ENCODE peak calls at places on chromosomes 2 and 18, in six cellular contexts. One of them, this sample, is unnamed.

GRCh38 chr2:124283090-124283489 is 258.0 kb downstream of the CNTNAP5 start:
- DNase-seq in cardiac fibroblast: peak; percentile 76
- DNase-seq in body of pancreas: peak; percentile 12
- DNase-seq in endodermal cell: no peak
- DNase-seq in PC-9: peak; percentile 41
- DNase-seq in HL-60: no peak
- DNase-seq in this sample: no peak

GRCh38 chr2:127641846-127642510 is 4.0 kb upstream of the GPR17 start:
- DNase-seq in cardiac fibroblast: no peak
- DNase-seq in endodermal cell: no peak
- DNase-seq in PC-9: no peak
- DNase-seq in body of pancreas: no peak
- DNase-seq in HL-60: no peak
- DNase-seq in this sample: no peak

GRCh38 chr2:34950797-34951196 is 1351.7 kb upstream of the FAM98A start:
- DNase-seq in PC-9: no peak
- DNase-seq in endodermal cell: no peak
- DNase-seq in body of pancreas: no peak
- DNase-seq in cardiac fibroblast: no peak
- DNase-seq in HL-60: no peak
- DNase-seq in this sample: no peak

GRCh38 chr2:43269706-43270105 is 43.3 kb upstream of the ZFP36L2 start:
- DNase-seq in HL-60: no peak
- DNase-seq in PC-9: no peak
- DNase-seq in cardiac fibroblast: peak; percentile 93
- DNase-seq in endodermal cell: no peak
- DNase-seq in body of pancreas: no peak
- DNase-seq in this sample: no peak

GRCh38 chr2:233419626-233420431 is 65.5 kb downstream of the DGKD start:
- DNase-seq in cardiac fibroblast: no peak
- DNase-seq in body of pancreas: no peak
- DNase-seq in endodermal cell: no peak
- DNase-seq in HL-60: no peak
- DNase-seq in PC-9: no peak
- DNase-seq in this sample: no peak

GRCh38 chr2:98378901-98379300 is 32.6 kb downstream of the CNGA3 start:
- DNase-seq in body of pancreas: no peak
- DNase-seq in cardiac fibroblast: peak; percentile 81
- DNase-seq in endodermal cell: no peak
- DNase-seq in HL-60: no peak
- DNase-seq in PC-9: peak; percentile 68
- DNase-seq in this sample: no peak

GRCh38 chr18:5895300-5895885 is at the start of gene TMEM200C:
- DNase-seq in HL-60: no peak
- DNase-seq in PC-9: no peak
- DNase-seq in cardiac fibroblast: no peak
- DNase-seq in body of pancreas: peak; percentile 28
- DNase-seq in endodermal cell: peak; percentile 84
- DNase-seq in this sample: no peak

GRCh38 chr2:233565685-233566140 is 869 bp downstream of the USP40 start:
- DNase-seq in endodermal cell: no peak
- DNase-seq in cardiac fibroblast: no peak
- DNase-seq in HL-60: no peak
- DNase-seq in PC-9: peak; percentile 32
- DNase-seq in body of pancreas: no peak
- DNase-seq in this sample: no peak

GRCh38 chr2:97761192-97761591 is 47.8 kb downstream of the ZAP70 start:
- DNase-seq in body of pancreas: no peak
- DNase-seq in cardiac fibroblast: no peak
- DNase-seq in endodermal cell: peak; percentile 49
- DNase-seq in HL-60: no peak
- DNase-seq in PC-9: no peak
- DNase-seq in this sample: no peak

GRCh38 chr2:120907822-120908221 is 172.2 kb downstream of the GLI2 start:
- DNase-seq in endodermal cell: no peak
- DNase-seq in body of pancreas: no peak
- DNase-seq in cardiac fibroblast: no peak
- DNase-seq in PC-9: no peak
- DNase-seq in HL-60: no peak
- DNase-seq in this sample: no peak
- TF ChIP-seq CTCF in endodermal cell: peak; percentile 66
- TF ChIP-seq CTCF in body of pancreas: no peak
- TF ChIP-seq CTCF in cardiac fibroblast: peak; percentile 9
- TF ChIP-seq CTCF in PC-9: no peak
- TF ChIP-seq CTCF in HL-60: no peak
- TF ChIP-seq CTCF in this sample: no peak

GRCh38 chr18:25351773-25352628 is at the start of gene ZNF521:
- DNase-seq in cardiac fibroblast: peak; percentile 79
- DNase-seq in body of pancreas: peak; percentile 65
- DNase-seq in endodermal cell: peak; percentile 92
- DNase-seq in PC-9: no peak
- DNase-seq in HL-60: no peak
- DNase-seq in this sample: peak; percentile 69
- TF ChIP-seq CTCF in cardiac fibroblast: peak; percentile 38
- TF ChIP-seq CTCF in body of pancreas: no peak
- TF ChIP-seq CTCF in endodermal cell: peak; percentile 57
- TF ChIP-seq CTCF in PC-9: no peak
- TF ChIP-seq CTCF in HL-60: no peak
- TF ChIP-seq CTCF in this sample: no peak

DNA sequence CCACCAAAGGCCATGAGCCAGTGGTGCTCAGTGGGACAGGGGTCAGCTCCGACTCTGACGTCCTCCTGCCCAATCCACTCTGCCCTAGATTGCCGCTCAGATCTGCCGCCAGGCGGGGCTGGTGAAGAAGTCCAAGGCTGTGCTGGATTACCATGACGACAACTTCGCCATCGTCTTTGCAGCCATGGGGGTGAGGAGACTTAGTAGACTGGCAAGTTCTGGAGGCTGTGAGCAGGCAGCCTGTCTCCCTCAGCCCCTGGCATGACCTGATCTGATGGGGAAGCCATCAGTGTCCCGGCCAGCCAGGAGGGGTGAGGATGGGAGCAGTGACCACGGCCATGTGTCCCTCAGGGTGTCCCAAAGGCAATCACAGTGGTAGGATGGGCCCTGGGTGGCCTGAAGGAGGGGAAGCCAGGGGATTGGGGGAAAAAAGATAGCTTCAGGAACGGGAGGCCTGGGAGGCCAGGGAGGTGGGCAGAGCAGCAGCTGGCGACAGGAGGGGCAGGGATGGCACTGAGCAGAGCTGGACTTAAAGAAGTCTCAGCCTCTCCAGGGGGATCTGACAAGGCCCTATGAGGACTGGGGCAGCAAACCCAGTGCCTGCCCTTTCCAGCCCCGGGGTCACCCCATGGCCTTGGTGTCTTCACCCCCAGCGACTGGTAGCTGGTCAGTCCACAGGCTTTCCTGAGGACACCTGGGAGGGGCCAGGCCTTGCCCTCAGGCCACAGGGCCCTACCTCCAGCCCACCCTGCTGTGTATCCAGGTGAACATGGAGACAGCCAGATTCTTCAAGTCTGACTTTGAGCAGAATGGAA is 17.4 kb upstream of the ANKRD53 start:
- DNase-seq in PC-9: no peak
- DNase-seq in cardiac fibroblast: no peak
- DNase-seq in HL-60: no peak
- DNase-seq in endodermal cell: peak; percentile 81
- DNase-seq in body of pancreas: no peak
- DNase-seq in this sample: no peak
- TF ChIP-seq CTCF in PC-9: no peak
- TF ChIP-seq CTCF in cardiac fibroblast: no peak
- TF ChIP-seq CTCF in HL-60: no peak
- TF ChIP-seq CTCF in endodermal cell: peak; percentile 22
- TF ChIP-seq CTCF in body of pancreas: no peak
- TF ChIP-seq CTCF in this sample: no peak

GRCh38 chr2:105118960-105119359 is 81.1 kb downstream of the MRPS9 start:
- DNase-seq in body of pancreas: no peak
- DNase-seq in PC-9: no peak
- DNase-seq in cardiac fibroblast: no peak
- DNase-seq in endodermal cell: peak; percentile 86
- DNase-seq in HL-60: no peak
- DNase-seq in this sample: no peak
- TF ChIP-seq CTCF in body of pancreas: no peak
- TF ChIP-seq CTCF in PC-9: no peak
- TF ChIP-seq CTCF in cardiac fibroblast: peak; percentile 47
- TF ChIP-seq CTCF in endodermal cell: peak; percentile 89
- TF ChIP-seq CTCF in HL-60: no peak
- TF ChIP-seq CTCF in this sample: peak; percentile 54

DNA sequence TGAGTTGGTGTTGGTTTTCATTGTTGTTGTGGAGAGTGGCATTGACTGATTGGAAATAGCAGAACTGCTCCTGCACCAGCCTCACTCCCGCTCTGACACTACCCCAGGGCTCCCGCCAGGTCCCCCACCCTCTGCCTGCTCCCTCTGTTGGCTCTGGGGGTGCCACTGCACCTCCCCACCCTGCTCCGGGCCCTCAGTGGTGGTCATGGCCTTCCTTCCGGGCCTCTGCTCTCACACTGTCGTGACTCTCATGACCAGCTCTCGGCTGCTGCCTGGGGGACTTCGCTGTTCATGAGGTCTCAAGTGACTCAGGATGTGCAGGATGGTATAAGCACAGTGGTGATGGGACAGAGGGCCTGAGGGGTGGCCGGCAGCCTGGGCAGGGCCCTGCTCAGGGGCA is 113.2 kb downstream of the MARCHF4 start:
- DNase-seq in HL-60: no peak
- DNase-seq in body of pancreas: no peak
- DNase-seq in cardiac fibroblast: no peak
- DNase-seq in endodermal cell: no peak
- DNase-seq in PC-9: no peak
- DNase-seq in this sample: no peak
- TF ChIP-seq CTCF in HL-60: no peak
- TF ChIP-seq CTCF in body of pancreas: no peak
- TF ChIP-seq CTCF in cardiac fibroblast: no peak
- TF ChIP-seq CTCF in endodermal cell: no peak
- TF ChIP-seq CTCF in PC-9: no peak
- TF ChIP-seq CTCF in this sample: no peak

GRCh38 chr2:10141736-10142639 is 19.4 kb downstream of the RRM2 start:
- DNase-seq in PC-9: no peak
- DNase-seq in body of pancreas: peak; percentile 53
- DNase-seq in HL-60: no peak
- DNase-seq in endodermal cell: peak; percentile 82
- DNase-seq in cardiac fibroblast: peak; percentile 14
- DNase-seq in this sample: peak; percentile 22

GRCh38 chr2:10139536-10139935 is 17.0 kb downstream of the RRM2 start:
- DNase-seq in endodermal cell: no peak
- DNase-seq in HL-60: no peak
- DNase-seq in body of pancreas: no peak
- DNase-seq in PC-9: no peak
- DNase-seq in cardiac fibroblast: no peak
- DNase-seq in this sample: no peak

GRCh38 chr2:10140841-10141610 is 18.5 kb downstream of the RRM2 start:
- DNase-seq in endodermal cell: no peak
- DNase-seq in body of pancreas: no peak
- DNase-seq in HL-60: no peak
- DNase-seq in PC-9: no peak
- DNase-seq in cardiac fibroblast: no peak
- DNase-seq in this sample: peak; percentile 27

GRCh38 chr2:10144771-10145518 is 22.4 kb downstream of the RRM2 start:
- DNase-seq in PC-9: no peak
- DNase-seq in endodermal cell: no peak
- DNase-seq in cardiac fibroblast: no peak
- DNase-seq in HL-60: no peak
- DNase-seq in body of pancreas: no peak
- DNase-seq in this sample: peak; percentile 13

DNA sequence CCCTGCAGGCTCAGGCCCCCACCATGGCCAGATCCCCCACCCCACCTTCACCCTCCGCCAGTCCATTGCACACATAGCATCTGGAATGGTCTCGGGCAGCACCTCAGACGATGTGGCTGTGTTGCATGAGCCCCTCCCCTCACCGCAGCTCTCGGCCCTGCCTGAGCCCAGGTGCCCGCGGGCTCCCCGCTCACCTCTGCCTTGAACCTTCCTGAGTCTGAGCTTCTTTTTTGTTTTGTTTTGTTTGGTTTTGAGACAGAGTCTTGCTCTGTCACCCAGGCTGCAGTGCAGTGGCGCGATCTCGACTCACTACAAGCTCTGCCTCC is 20.1 kb downstream of the RRM2 start:
- DNase-seq in endodermal cell: no peak
- DNase-seq in HL-60: no peak
- DNase-seq in PC-9: no peak
- DNase-seq in cardiac fibroblast: no peak
- DNase-seq in body of pancreas: no peak
- DNase-seq in this sample: no peak
- TF ChIP-seq CTCF in endodermal cell: peak; percentile 5
- TF ChIP-seq CTCF in HL-60: no peak
- TF ChIP-seq CTCF in PC-9: peak; percentile 9
- TF ChIP-seq CTCF in cardiac fibroblast: no peak
- TF ChIP-seq CTCF in body of pancreas: no peak
- TF ChIP-seq CTCF in this sample: no peak

GRCh38 chr2:157596992-157597681 is 31.5 kb downstream of the ACVR1C start:
- DNase-seq in PC-9: no peak
- DNase-seq in body of pancreas: peak; percentile 47
- DNase-seq in HL-60: no peak
- DNase-seq in cardiac fibroblast: peak; percentile 30
- DNase-seq in endodermal cell: peak; percentile 88
- DNase-seq in this sample: peak; percentile 47
- TF ChIP-seq CTCF in PC-9: no peak
- TF ChIP-seq CTCF in body of pancreas: peak; percentile 29
- TF ChIP-seq CTCF in HL-60: no peak
- TF ChIP-seq CTCF in cardiac fibroblast: peak; percentile 75
- TF ChIP-seq CTCF in endodermal cell: peak; percentile 86
- TF ChIP-seq CTCF in this sample: peak; percentile 56

GRCh38 chr2:101082993-101083392 is 68.2 kb downstream of the TBC1D8 start:
- DNase-seq in body of pancreas: no peak
- DNase-seq in PC-9: no peak
- DNase-seq in endodermal cell: no peak
- DNase-seq in cardiac fibroblast: no peak
- DNase-seq in HL-60: no peak
- DNase-seq in this sample: no peak
- TF ChIP-seq CTCF in body of pancreas: no peak
- TF ChIP-seq CTCF in PC-9: no peak
- TF ChIP-seq CTCF in endodermal cell: no peak
- TF ChIP-seq CTCF in cardiac fibroblast: no peak
- TF ChIP-seq CTCF in HL-60: no peak
- TF ChIP-seq CTCF in this sample: no peak

GRCh38 chr2:116088246-116088645 is 1645.8 kb downstream of the DPP10 start:
- DNase-seq in cardiac fibroblast: no peak
- DNase-seq in HL-60: no peak
- DNase-seq in PC-9: no peak
- DNase-seq in body of pancreas: no peak
- DNase-seq in endodermal cell: no peak
- DNase-seq in this sample: no peak

GRCh38 chr2:116095636-116096035 is 1653.2 kb downstream of the DPP10 start:
- DNase-seq in body of pancreas: no peak
- DNase-seq in HL-60: no peak
- DNase-seq in endodermal cell: no peak
- DNase-seq in cardiac fibroblast: no peak
- DNase-seq in PC-9: no peak
- DNase-seq in this sample: no peak

GRCh38 chr2:116098049-116098448 is 1655.6 kb downstream of the DPP10 start:
- DNase-seq in endodermal cell: peak; percentile 54
- DNase-seq in PC-9: no peak
- DNase-seq in cardiac fibroblast: no peak
- DNase-seq in HL-60: no peak
- DNase-seq in body of pancreas: no peak
- DNase-seq in this sample: no peak

GRCh38 chr2:116094196-116094595 is 1651.8 kb downstream of the DPP10 start:
- DNase-seq in PC-9: no peak
- DNase-seq in endodermal cell: peak; percentile 75
- DNase-seq in HL-60: no peak
- DNase-seq in body of pancreas: no peak
- DNase-seq in cardiac fibroblast: no peak
- DNase-seq in this sample: no peak
- TF ChIP-seq CTCF in PC-9: no peak
- TF ChIP-seq CTCF in endodermal cell: peak; percentile 81
- TF ChIP-seq CTCF in HL-60: no peak
- TF ChIP-seq CTCF in body of pancreas: no peak
- TF ChIP-seq CTCF in cardiac fibroblast: no peak
- TF ChIP-seq CTCF in this sample: no peak